ENCODE peak calls at places on chromosomes 13 and 19, in nine cellular contexts. One of them, this sample, is unnamed.

GRCh38 chr19:16927883-16928282 is 39.1 kb downstream of the F2RL3 start:
- DNase-seq in GOT3: no peak
- DNase-seq in activated naive CD4-positive, alpha-beta T cell treated with anti-CD3 and anti-CD28 coated beads for 36 hours: no peak
- DNase-seq in Caki2: no peak
- DNase-seq in NCI-H2081: no peak
- DNase-seq in colonic mucosa: no peak
- DNase-seq in lung microvascular endothelial cell: no peak
- DNase-seq in amniotic epithelial cell: no peak
- DNase-seq in NCI-H748 treated with DMSO at 0.1 percent for 48 hours: no peak
- DNase-seq in this sample: no peak

GRCh38 chr13:85816413-85816812 is 17.2 kb upstream of the SLITRK6 start:
- DNase-seq in GOT3: no peak
- DNase-seq in activated naive CD4-positive, alpha-beta T cell treated with anti-CD3 and anti-CD28 coated beads for 36 hours: no peak
- DNase-seq in Caki2: no peak
- DNase-seq in NCI-H2081: no peak
- DNase-seq in colonic mucosa: no peak
- DNase-seq in lung microvascular endothelial cell: no peak
- DNase-seq in amniotic epithelial cell: no peak
- DNase-seq in NCI-H748 treated with DMSO at 0.1 percent for 48 hours: peak
- DNase-seq in this sample: no peak

GRCh38 chr19:49746206-49746958 is 16.7 kb downstream of the TSKS start:
- DNase-seq in GOT3: no peak
- DNase-seq in activated naive CD4-positive, alpha-beta T cell treated with anti-CD3 and anti-CD28 coated beads for 36 hours: peak
- DNase-seq in Caki2: peak
- DNase-seq in NCI-H2081: no peak
- DNase-seq in colonic mucosa: peak
- DNase-seq in lung microvascular endothelial cell: peak
- DNase-seq in amniotic epithelial cell: peak
- DNase-seq in NCI-H748 treated with DMSO at 0.1 percent for 48 hours: no peak
- DNase-seq in this sample: peak

GRCh38 chr13:95485045-95485517 is 67.4 kb upstream of the CLDN10 start:
- DNase-seq in GOT3: no peak
- DNase-seq in activated naive CD4-positive, alpha-beta T cell treated with anti-CD3 and anti-CD28 coated beads for 36 hours: no peak
- DNase-seq in Caki2: no peak
- DNase-seq in NCI-H2081: no peak
- DNase-seq in colonic mucosa: no peak
- DNase-seq in lung microvascular endothelial cell: peak
- DNase-seq in amniotic epithelial cell: no peak
- DNase-seq in NCI-H748 treated with DMSO at 0.1 percent for 48 hours: no peak
- DNase-seq in this sample: no peak

GRCh38 chr13:27131202-27131623 is 40.4 kb downstream of the USP12 start:
- DNase-seq in GOT3: no peak
- DNase-seq in activated naive CD4-positive, alpha-beta T cell treated with anti-CD3 and anti-CD28 coated beads for 36 hours: peak
- DNase-seq in Caki2: peak
- DNase-seq in NCI-H2081: no peak
- DNase-seq in colonic mucosa: peak
- DNase-seq in lung microvascular endothelial cell: peak
- DNase-seq in amniotic epithelial cell: peak
- DNase-seq in NCI-H748 treated with DMSO at 0.1 percent for 48 hours: no peak
- DNase-seq in this sample: no peak

GRCh38 chr13:113224486-113224885 is 15.1 kb downstream of the CUL4A start:
- DNase-seq in GOT3: no peak
- DNase-seq in activated naive CD4-positive, alpha-beta T cell treated with anti-CD3 and anti-CD28 coated beads for 36 hours: no peak
- DNase-seq in Caki2: no peak
- DNase-seq in NCI-H2081: no peak
- DNase-seq in colonic mucosa: no peak
- DNase-seq in lung microvascular endothelial cell: no peak
- DNase-seq in amniotic epithelial cell: no peak
- DNase-seq in NCI-H748 treated with DMSO at 0.1 percent for 48 hours: no peak
- DNase-seq in this sample: no peak

GRCh38 chr19:10112895-10113591 is 1.6 kb downstream of the P2RY11 start:
- DNase-seq in GOT3: no peak
- DNase-seq in activated naive CD4-positive, alpha-beta T cell treated with anti-CD3 and anti-CD28 coated beads for 36 hours: peak
- DNase-seq in Caki2: no peak
- DNase-seq in NCI-H2081: peak
- DNase-seq in colonic mucosa: peak
- DNase-seq in lung microvascular endothelial cell: peak
- DNase-seq in amniotic epithelial cell: peak
- DNase-seq in NCI-H748 treated with DMSO at 0.1 percent for 48 hours: no peak
- DNase-seq in this sample: peak

GRCh38 chr13:110396913-110397379 is 89.9 kb downstream of the COL4A2 start:
- DNase-seq in GOT3: peak
- DNase-seq in activated naive CD4-positive, alpha-beta T cell treated with anti-CD3 and anti-CD28 coated beads for 36 hours: no peak
- DNase-seq in Caki2: peak
- DNase-seq in NCI-H2081: no peak
- DNase-seq in colonic mucosa: peak
- DNase-seq in lung microvascular endothelial cell: peak
- DNase-seq in amniotic epithelial cell: peak
- DNase-seq in NCI-H748 treated with DMSO at 0.1 percent for 48 hours: no peak
- DNase-seq in this sample: no peak

GRCh38 chr19:1864480-1865171 is 1.2 kb upstream of the KLF16 start:
- DNase-seq in GOT3: no peak
- DNase-seq in activated naive CD4-positive, alpha-beta T cell treated with anti-CD3 and anti-CD28 coated beads for 36 hours: peak
- DNase-seq in Caki2: peak
- DNase-seq in NCI-H2081: no peak
- DNase-seq in colonic mucosa: peak
- DNase-seq in lung microvascular endothelial cell: peak
- DNase-seq in amniotic epithelial cell: peak
- DNase-seq in NCI-H748 treated with DMSO at 0.1 percent for 48 hours: no peak
- DNase-seq in this sample: peak

GRCh38 chr13:99577934-99578917 is 77.0 kb downstream of the TM9SF2 start:
- DNase-seq in GOT3: no peak
- DNase-seq in activated naive CD4-positive, alpha-beta T cell treated with anti-CD3 and anti-CD28 coated beads for 36 hours: no peak
- DNase-seq in Caki2: no peak
- DNase-seq in NCI-H2081: no peak
- DNase-seq in colonic mucosa: no peak
- DNase-seq in lung microvascular endothelial cell: peak
- DNase-seq in amniotic epithelial cell: peak
- DNase-seq in NCI-H748 treated with DMSO at 0.1 percent for 48 hours: no peak
- DNase-seq in this sample: no peak

GRCh38 chr19:10812196-10812595 is 23.8 kb downstream of the TMED1 start:
- DNase-seq in GOT3: no peak
- DNase-seq in activated naive CD4-positive, alpha-beta T cell treated with anti-CD3 and anti-CD28 coated beads for 36 hours: no peak
- DNase-seq in Caki2: no peak
- DNase-seq in NCI-H2081: no peak
- DNase-seq in colonic mucosa: no peak
- DNase-seq in lung microvascular endothelial cell: no peak
- DNase-seq in amniotic epithelial cell: no peak
- DNase-seq in NCI-H748 treated with DMSO at 0.1 percent for 48 hours: no peak
- DNase-seq in this sample: peak

GRCh38 chr19:41904118-41904870 is 21.3 kb downstream of the ARHGEF1 start:
- DNase-seq in GOT3: no peak
- DNase-seq in activated naive CD4-positive, alpha-beta T cell treated with anti-CD3 and anti-CD28 coated beads for 36 hours: no peak
- DNase-seq in Caki2: no peak
- DNase-seq in NCI-H2081: peak
- DNase-seq in colonic mucosa: peak
- DNase-seq in lung microvascular endothelial cell: no peak
- DNase-seq in amniotic epithelial cell: no peak
- DNase-seq in NCI-H748 treated with DMSO at 0.1 percent for 48 hours: peak
- DNase-seq in this sample: no peak

GRCh38 chr13:45918597-45918996 is 67.0 kb upstream of the SIAH3 start:
- DNase-seq in GOT3: no peak
- DNase-seq in activated naive CD4-positive, alpha-beta T cell treated with anti-CD3 and anti-CD28 coated beads for 36 hours: peak
- DNase-seq in Caki2: no peak
- DNase-seq in NCI-H2081: no peak
- DNase-seq in colonic mucosa: no peak
- DNase-seq in lung microvascular endothelial cell: no peak
- DNase-seq in amniotic epithelial cell: no peak
- DNase-seq in NCI-H748 treated with DMSO at 0.1 percent for 48 hours: no peak
- DNase-seq in this sample: no peak

GRCh38 chr13:100589178-100589725 is 663 bp upstream of the GGACT start:
- DNase-seq in GOT3: no peak
- DNase-seq in activated naive CD4-positive, alpha-beta T cell treated with anti-CD3 and anti-CD28 coated beads for 36 hours: no peak
- DNase-seq in Caki2: no peak
- DNase-seq in NCI-H2081: peak
- DNase-seq in colonic mucosa: no peak
- DNase-seq in lung microvascular endothelial cell: peak
- DNase-seq in amniotic epithelial cell: no peak
- DNase-seq in NCI-H748 treated with DMSO at 0.1 percent for 48 hours: no peak
- DNase-seq in this sample: no peak

GRCh38 chr13:100803091-100803490 is 128.5 kb upstream of the TMTC4 start:
- DNase-seq in GOT3: no peak
- DNase-seq in activated naive CD4-positive, alpha-beta T cell treated with anti-CD3 and anti-CD28 coated beads for 36 hours: no peak
- DNase-seq in Caki2: no peak
- DNase-seq in NCI-H2081: no peak
- DNase-seq in colonic mucosa: no peak
- DNase-seq in lung microvascular endothelial cell: no peak
- DNase-seq in amniotic epithelial cell: no peak
- DNase-seq in NCI-H748 treated with DMSO at 0.1 percent for 48 hours: no peak
- DNase-seq in this sample: no peak

GRCh38 chr19:1239796-1240737 is 1.5 kb upstream of the ATP5F1D start:
- DNase-seq in GOT3: peak
- DNase-seq in activated naive CD4-positive, alpha-beta T cell treated with anti-CD3 and anti-CD28 coated beads for 36 hours: peak
- DNase-seq in Caki2: peak
- DNase-seq in NCI-H2081: peak
- DNase-seq in colonic mucosa: peak
- DNase-seq in lung microvascular endothelial cell: peak
- DNase-seq in amniotic epithelial cell: peak
- DNase-seq in NCI-H748 treated with DMSO at 0.1 percent for 48 hours: peak
- DNase-seq in this sample: peak

GRCh38 chr13:36913463-36913862 is 6.6 kb downstream of the SMAD9 start:
- DNase-seq in GOT3: no peak
- DNase-seq in activated naive CD4-positive, alpha-beta T cell treated with anti-CD3 and anti-CD28 coated beads for 36 hours: no peak
- DNase-seq in Caki2: no peak
- DNase-seq in NCI-H2081: peak
- DNase-seq in colonic mucosa: no peak
- DNase-seq in lung microvascular endothelial cell: no peak
- DNase-seq in amniotic epithelial cell: no peak
- DNase-seq in NCI-H748 treated with DMSO at 0.1 percent for 48 hours: peak
- DNase-seq in this sample: no peak

GRCh38 chr13:92843549-92843948 is 383.1 kb upstream of the GPC6 start:
- DNase-seq in GOT3: no peak
- DNase-seq in activated naive CD4-positive, alpha-beta T cell treated with anti-CD3 and anti-CD28 coated beads for 36 hours: no peak
- DNase-seq in Caki2: peak
- DNase-seq in NCI-H2081: peak
- DNase-seq in colonic mucosa: no peak
- DNase-seq in lung microvascular endothelial cell: no peak
- DNase-seq in amniotic epithelial cell: peak
- DNase-seq in NCI-H748 treated with DMSO at 0.1 percent for 48 hours: peak
- DNase-seq in this sample: no peak

GRCh38 chr19:20616071-20616470 is 45.3 kb downstream of the ZNF626 start:
- DNase-seq in GOT3: no peak
- DNase-seq in activated naive CD4-positive, alpha-beta T cell treated with anti-CD3 and anti-CD28 coated beads for 36 hours: no peak
- DNase-seq in Caki2: no peak
- DNase-seq in NCI-H2081: no peak
- DNase-seq in colonic mucosa: no peak
- DNase-seq in lung microvascular endothelial cell: no peak
- DNase-seq in amniotic epithelial cell: no peak
- DNase-seq in NCI-H748 treated with DMSO at 0.1 percent for 48 hours: no peak
- DNase-seq in this sample: no peak

GRCh38 chr13:111480976-111481375 is 160.5 kb downstream of the TEX29 start:
- DNase-seq in GOT3: no peak
- DNase-seq in activated naive CD4-positive, alpha-beta T cell treated with anti-CD3 and anti-CD28 coated beads for 36 hours: no peak
- DNase-seq in Caki2: no peak
- DNase-seq in NCI-H2081: peak
- DNase-seq in colonic mucosa: no peak
- DNase-seq in lung microvascular endothelial cell: no peak
- DNase-seq in amniotic epithelial cell: no peak
- DNase-seq in NCI-H748 treated with DMSO at 0.1 percent for 48 hours: peak
- DNase-seq in this sample: no peak

GRCh38 chr19:3163230-3163886 is 15.2 kb upstream of the S1PR4 start:
- DNase-seq in GOT3: no peak
- DNase-seq in activated naive CD4-positive, alpha-beta T cell treated with anti-CD3 and anti-CD28 coated beads for 36 hours: peak
- DNase-seq in Caki2: no peak
- DNase-seq in NCI-H2081: peak
- DNase-seq in colonic mucosa: peak
- DNase-seq in lung microvascular endothelial cell: peak
- DNase-seq in amniotic epithelial cell: peak
- DNase-seq in NCI-H748 treated with DMSO at 0.1 percent for 48 hours: peak
- DNase-seq in this sample: peak

GRCh38 chr19:39681416-39681815 is 22.9 kb upstream of the LGALS14 start:
- DNase-seq in GOT3: no peak
- DNase-seq in activated naive CD4-positive, alpha-beta T cell treated with anti-CD3 and anti-CD28 coated beads for 36 hours: no peak
- DNase-seq in Caki2: no peak
- DNase-seq in NCI-H2081: no peak
- DNase-seq in colonic mucosa: no peak
- DNase-seq in lung microvascular endothelial cell: no peak
- DNase-seq in amniotic epithelial cell: no peak
- DNase-seq in NCI-H748 treated with DMSO at 0.1 percent for 48 hours: no peak
- DNase-seq in this sample: no peak

GRCh38 chr19:2483484-2484151 is 7.7 kb downstream of the GADD45B start:
- DNase-seq in GOT3: no peak
- DNase-seq in activated naive CD4-positive, alpha-beta T cell treated with anti-CD3 and anti-CD28 coated beads for 36 hours: no peak
- DNase-seq in Caki2: no peak
- DNase-seq in NCI-H2081: no peak
- DNase-seq in colonic mucosa: no peak
- DNase-seq in lung microvascular endothelial cell: no peak
- DNase-seq in amniotic epithelial cell: no peak
- DNase-seq in NCI-H748 treated with DMSO at 0.1 percent for 48 hours: no peak
- DNase-seq in this sample: no peak

GRCh38 chr19:28940751-28941500 is 272.0 kb downstream of the UQCRFS1 start:
- DNase-seq in GOT3: no peak
- DNase-seq in activated naive CD4-positive, alpha-beta T cell treated with anti-CD3 and anti-CD28 coated beads for 36 hours: no peak
- DNase-seq in Caki2: no peak
- DNase-seq in NCI-H2081: no peak
- DNase-seq in colonic mucosa: no peak
- DNase-seq in lung microvascular endothelial cell: no peak
- DNase-seq in amniotic epithelial cell: peak
- DNase-seq in NCI-H748 treated with DMSO at 0.1 percent for 48 hours: no peak
- DNase-seq in this sample: no peak

GRCh38 chr19:50662442-50663279 is 13.4 kb downstream of the C19orf81 start:
- DNase-seq in GOT3: no peak
- DNase-seq in activated naive CD4-positive, alpha-beta T cell treated with anti-CD3 and anti-CD28 coated beads for 36 hours: no peak
- DNase-seq in Caki2: no peak
- DNase-seq in NCI-H2081: no peak
- DNase-seq in colonic mucosa: no peak
- DNase-seq in lung microvascular endothelial cell: no peak
- DNase-seq in amniotic epithelial cell: no peak
- DNase-seq in NCI-H748 treated with DMSO at 0.1 percent for 48 hours: no peak
- DNase-seq in this sample: no peak

GRCh38 chr13:41241626-41242025 is 21.8 kb downstream of the MTRF1 start:
- DNase-seq in GOT3: no peak
- DNase-seq in activated naive CD4-positive, alpha-beta T cell treated with anti-CD3 and anti-CD28 coated beads for 36 hours: no peak
- DNase-seq in Caki2: no peak
- DNase-seq in NCI-H2081: no peak
- DNase-seq in colonic mucosa: no peak
- DNase-seq in lung microvascular endothelial cell: no peak
- DNase-seq in amniotic epithelial cell: no peak
- DNase-seq in NCI-H748 treated with DMSO at 0.1 percent for 48 hours: no peak
- DNase-seq in this sample: no peak

GRCh38 chr19:30480097-30480496 is 107.9 kb downstream of the ZNF536 start:
- DNase-seq in GOT3: no peak
- DNase-seq in activated naive CD4-positive, alpha-beta T cell treated with anti-CD3 and anti-CD28 coated beads for 36 hours: no peak
- DNase-seq in Caki2: no peak
- DNase-seq in NCI-H2081: no peak
- DNase-seq in colonic mucosa: no peak
- DNase-seq in lung microvascular endothelial cell: no peak
- DNase-seq in amniotic epithelial cell: no peak
- DNase-seq in NCI-H748 treated with DMSO at 0.1 percent for 48 hours: no peak
- DNase-seq in this sample: no peak

This sample was measured in ELF-1.